ENCODE peak calls at places on chromosomes 7 and 10, in six cellular contexts. Y is astrocyte of the cerebellum, L is type B pancreatic cell, G is neural progenitor cell, N is keratinocyte, R is AG04450. I is an unnamed sample.

GRCh38 chr10:47268696-47269095 is 31.3 kb upstream of the GDF10 start:
- DNase-seq in Y (no peak), L (no peak), G (no peak), N (no peak), R (no peak), I (no peak)

GRCh38 chr10:54985732-54986131 is 184.7 kb upstream of the PCDH15 start:
- DNase-seq in Y (no peak), L (no peak), G (peak), N (no peak), R (no peak), I (no peak)

GRCh38 chr7:104123786-104124185 is 84.0 kb downstream of the ORC5 start:
- DNase-seq in Y (no peak), L (no peak), G (no peak), N (no peak), R (no peak), I (no peak)

GRCh38 chr10:124032982-124033886 is 60.2 kb downstream of the CHST15 start:
- DNase-seq in Y (peak), L (no peak), G (no peak), N (no peak), R (peak), I (no peak)

GRCh38 chr10:77176224-77176623 is 461.4 kb downstream of the KCNMA1 start:
- DNase-seq in Y (no peak), L (no peak), G (no peak), N (no peak), R (no peak), I (no peak)

GRCh38 chr10:80613466-80613865 is 75.8 kb downstream of the SH2D4B start:
- DNase-seq in Y (no peak), L (peak), G (no peak), N (no peak), R (no peak), I (no peak)

GRCh38 chr7:51289608-51290370 is 26.8 kb downstream of the COBL start:
- DNase-seq in Y (no peak), L (no peak), G (no peak), N (no peak), R (no peak), I (no peak)

GRCh38 chr7:12595148-12595547 is 24.6 kb downstream of the SCIN start:
- DNase-seq in Y (no peak), L (no peak), G (no peak), N (no peak), R (no peak), I (no peak)

GRCh38 chr10:81280497-81281479 is 594.2 kb upstream of the NRG3 start:
- DNase-seq in Y (no peak), L (no peak), G (no peak), N (no peak), R (no peak), I (no peak)

GRCh38 chr10:101123085-101123814 is 7.8 kb upstream of the TLX1 start:
- DNase-seq in Y (no peak), L (no peak), G (peak), N (no peak), R (no peak), I (no peak)

GRCh38 chr10:122140941-122141623 is 130.0 kb upstream of the BTBD16 start:
- DNase-seq in Y (no peak), L (no peak), G (no peak), N (peak), R (peak), I (no peak)

GRCh38 chr10:99172130-99172738 is 63.4 kb downstream of the HPSE2 start:
- DNase-seq in Y (peak), L (no peak), G (peak), N (peak), R (peak), I (peak)

GRCh38 chr7:44372560-44373417 is 47.4 kb upstream of the CAMK2B start:
- DNase-seq in Y (no peak), L (no peak), G (no peak), N (no peak), R (no peak), I (no peak)

GRCh38 chr10:14468022-14468421 is 137.3 kb upstream of the FRMD4A start:
- DNase-seq in Y (no peak), L (no peak), G (no peak), N (no peak), R (no peak), I (no peak)

GRCh38 chr7:149261321-149261828 is 621 bp upstream of the ZNF783 start:
- DNase-seq in Y (peak), L (no peak), G (peak), N (no peak), R (no peak), I (no peak)

GRCh38 chr10:26407406-26407969 is 30.7 kb upstream of the APBB1IP start:
- DNase-seq in Y (no peak), L (no peak), G (no peak), N (no peak), R (no peak), I (no peak)

GRCh38 chr10:61164458-61165160 is 220.6 kb upstream of the RHOBTB1 start:
- DNase-seq in Y (no peak), L (no peak), G (no peak), N (no peak), R (no peak), I (no peak)

GRCh38 chr7:27112960-27113949 is 10.8 kb upstream of the HOXA2 start:
- DNase-seq in Y (no peak), L (peak), G (peak), N (no peak), R (peak), I (peak)

GRCh38 chr10:26481914-26482550 is 43.9 kb downstream of the APBB1IP start:
- DNase-seq in Y (no peak), L (no peak), G (no peak), N (no peak), R (no peak), I (no peak)

GRCh38 chr10:56928717-56929116 is 567.7 kb upstream of the ZWINT start:
- DNase-seq in Y (no peak), L (no peak), G (no peak), N (no peak), R (no peak), I (no peak)

GRCh38 chr7:96329189-96329588 is 7.3 kb upstream of the SLC25A13 start:
- DNase-seq in Y (no peak), L (no peak), G (no peak), N (no peak), R (no peak), I (no peak)

GRCh38 chr7:68470836-68471235 is 1127.4 kb upstream of the AUTS2 start:
- DNase-seq in Y (no peak), L (no peak), G (no peak), N (no peak), R (no peak), I (no peak)

GRCh38 chr7:156121434-156121833 is 309.2 kb upstream of the SHH start:
- DNase-seq in Y (no peak), L (no peak), G (no peak), N (no peak), R (no peak), I (no peak)

GRCh38 chr10:2477154-2477553 is 590.2 kb upstream of the PFKP start:
- DNase-seq in Y (no peak), L (no peak), G (peak), N (no peak), R (no peak), I (peak)

GRCh38 chr7:157302314-157302711 is 34.5 kb upstream of the DNAJB6 start:
- DNase-seq in Y (no peak), L (no peak), G (no peak), N (no peak), R (no peak), I (peak)

GRCh38 chr10:93566435-93567276 is at the start of gene FFAR4:
- DNase-seq in Y (no peak), L (no peak), G (peak), N (no peak), R (no peak), I (peak)

GRCh38 chr7:135512135-135512887 is 2.4 kb upstream of the CNOT4 start:
- DNase-seq in Y (no peak), L (no peak), G (peak), N (no peak), R (no peak), I (no peak)

GRCh38 chr7:47539398-47540052 is 42.4 kb downstream of the TNS3 start:
- DNase-seq in Y (no peak), L (no peak), G (no peak), N (no peak), R (peak), I (no peak)

GRCh38 chr7:146129296-146129695 is 12.7 kb downstream of the CNTNAP2 start:
- DNase-seq in Y (no peak), L (no peak), G (peak), N (no peak), R (no peak), I (no peak)

GRCh38 chr7:90248706-90249105 is 3.7 kb downstream of the CFAP69 start:
- DNase-seq in Y (no peak), L (no peak), G (no peak), N (no peak), R (no peak), I (no peak)

GRCh38 chr7:90244565-90244908 is 437 bp upstream of the CFAP69 start:
- DNase-seq in Y (no peak), L (no peak), G (no peak), N (no peak), R (no peak), I (no peak)

GRCh38 chr7:90246184-90246583 is 1.2 kb downstream of the CFAP69 start:
- DNase-seq in Y (no peak), L (no peak), G (peak), N (no peak), R (no peak), I (peak)

GRCh38 chr7:90242369-90243168 is 2.4 kb upstream of the CFAP69 start:
- DNase-seq in Y (no peak), L (no peak), G (no peak), N (no peak), R (no peak), I (no peak)

DNA sequence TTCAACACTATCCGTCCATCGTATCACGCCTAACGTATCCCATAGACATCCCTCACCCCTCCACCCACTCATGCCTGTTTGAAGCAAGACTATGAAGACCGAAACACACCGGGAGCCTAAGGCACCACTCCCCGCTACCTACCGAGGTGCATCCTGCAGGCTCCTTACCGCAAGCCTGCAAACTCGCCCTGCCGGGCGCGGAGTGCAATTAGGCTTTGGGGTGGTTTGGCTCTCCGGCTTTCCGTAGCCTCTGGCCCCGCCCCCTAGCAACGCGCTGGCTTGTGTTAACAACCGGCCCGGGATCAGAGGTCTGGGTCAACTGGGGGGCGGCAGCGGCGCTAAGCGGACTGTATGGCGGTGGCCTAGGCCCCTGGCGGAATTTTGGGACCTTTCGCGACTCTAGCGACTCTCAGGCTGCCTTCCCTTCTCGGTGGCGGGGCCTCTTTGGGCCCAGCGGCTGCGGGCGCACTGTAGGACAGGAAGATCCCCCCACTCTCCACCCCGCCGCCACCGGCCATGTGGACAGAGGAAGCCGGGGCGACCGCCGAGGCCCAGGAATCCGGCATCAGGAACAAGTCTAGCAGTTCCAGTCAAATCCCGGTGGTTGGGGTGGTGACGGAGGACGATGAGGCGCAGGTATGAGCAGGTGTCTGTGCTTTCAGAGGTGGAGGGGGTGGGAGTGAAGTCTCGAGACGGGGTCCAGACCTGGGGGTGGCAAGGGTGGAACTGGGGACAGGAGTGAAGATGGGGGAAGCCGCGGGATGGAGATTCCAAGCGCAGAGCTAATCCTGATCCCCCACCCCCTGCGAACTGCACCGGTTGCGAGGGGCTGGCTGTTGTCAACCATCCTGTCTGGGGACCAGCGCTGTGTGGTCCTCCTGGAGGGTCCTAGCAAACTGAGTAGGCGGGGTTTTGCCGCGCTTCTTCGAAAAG is at the start of gene CFAP69:
- DNase-seq in Y (peak), L (peak), G (peak), N (no peak), R (peak), I (peak)
- TF ChIP-seq CTCF in Y (peak), L (peak), G (peak), N (peak), R (peak), I (peak)

GRCh38 chr7:2431260-2431867 is 28.0 kb downstream of the CHST12 start:
- DNase-seq in Y (no peak), L (no peak), G (peak), N (no peak), R (no peak), I (peak)
- TF ChIP-seq CTCF in Y (peak), L (peak), G (peak), N (peak), R (peak), I (peak)

GRCh38 chr10:64648915-64649314 is 1127.7 kb downstream of the REEP3 start:
- DNase-seq in Y (no peak), L (no peak), G (peak), N (no peak), R (no peak), I (peak)
- TF ChIP-seq CTCF in Y (no peak), L (peak), G (peak), N (no peak), R (no peak), I (peak)

GRCh38 chr10:35768011-35768410 is 125.9 kb upstream of the FZD8 start:
- DNase-seq in Y (no peak), L (no peak), G (no peak), N (no peak), R (no peak), I (no peak)

GRCh38 chr10:35768731-35769130 is 126.6 kb upstream of the FZD8 start:
- DNase-seq in Y (no peak), L (no peak), G (no peak), N (no peak), R (no peak), I (no peak)

GRCh38 chr10:35765996-35766395 is 123.9 kb upstream of the FZD8 start:
- DNase-seq in Y (no peak), L (no peak), G (no peak), N (no peak), R (no peak), I (no peak)

GRCh38 chr10:35770817-35771355 is 128.8 kb upstream of the FZD8 start:
- DNase-seq in Y (no peak), L (no peak), G (no peak), N (no peak), R (no peak), I (no peak)

DNA sequence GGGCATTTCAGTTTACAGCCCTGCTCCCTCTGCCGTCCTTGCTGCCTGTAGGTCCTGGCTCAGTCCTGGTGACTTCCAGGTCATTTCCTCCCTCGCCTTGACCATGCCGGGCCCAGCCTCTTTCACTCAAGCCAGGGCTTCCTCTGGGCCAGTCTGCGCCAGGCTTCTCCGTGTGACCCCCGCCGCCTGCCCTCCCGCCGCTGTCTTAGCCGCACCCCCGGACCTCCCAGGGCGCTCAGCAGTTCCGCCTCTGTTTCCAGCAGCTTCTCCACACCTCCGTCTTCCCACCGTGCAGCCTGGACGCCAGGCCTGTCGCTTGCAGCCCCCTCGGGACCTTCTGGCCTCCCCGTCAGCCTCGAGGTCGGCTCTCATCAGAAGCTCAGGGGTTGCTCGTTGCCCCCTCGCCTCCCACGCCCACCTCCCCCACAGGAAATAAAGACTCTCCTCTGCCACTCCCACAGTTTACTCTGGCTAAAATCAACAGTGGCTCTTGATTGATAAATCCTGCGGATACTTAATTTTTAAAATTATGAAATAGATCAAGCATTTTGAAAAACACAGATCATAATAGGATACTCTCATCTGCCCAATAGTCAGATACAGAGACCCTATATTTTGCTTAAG is 123.1 kb upstream of the FZD8 start:
- DNase-seq in Y (no peak), L (no peak), G (no peak), N (no peak), R (no peak), I (peak)
- TF ChIP-seq CTCF in Y (no peak), L (no peak), G (no peak), N (no peak), R (no peak), I (no peak)

DNA sequence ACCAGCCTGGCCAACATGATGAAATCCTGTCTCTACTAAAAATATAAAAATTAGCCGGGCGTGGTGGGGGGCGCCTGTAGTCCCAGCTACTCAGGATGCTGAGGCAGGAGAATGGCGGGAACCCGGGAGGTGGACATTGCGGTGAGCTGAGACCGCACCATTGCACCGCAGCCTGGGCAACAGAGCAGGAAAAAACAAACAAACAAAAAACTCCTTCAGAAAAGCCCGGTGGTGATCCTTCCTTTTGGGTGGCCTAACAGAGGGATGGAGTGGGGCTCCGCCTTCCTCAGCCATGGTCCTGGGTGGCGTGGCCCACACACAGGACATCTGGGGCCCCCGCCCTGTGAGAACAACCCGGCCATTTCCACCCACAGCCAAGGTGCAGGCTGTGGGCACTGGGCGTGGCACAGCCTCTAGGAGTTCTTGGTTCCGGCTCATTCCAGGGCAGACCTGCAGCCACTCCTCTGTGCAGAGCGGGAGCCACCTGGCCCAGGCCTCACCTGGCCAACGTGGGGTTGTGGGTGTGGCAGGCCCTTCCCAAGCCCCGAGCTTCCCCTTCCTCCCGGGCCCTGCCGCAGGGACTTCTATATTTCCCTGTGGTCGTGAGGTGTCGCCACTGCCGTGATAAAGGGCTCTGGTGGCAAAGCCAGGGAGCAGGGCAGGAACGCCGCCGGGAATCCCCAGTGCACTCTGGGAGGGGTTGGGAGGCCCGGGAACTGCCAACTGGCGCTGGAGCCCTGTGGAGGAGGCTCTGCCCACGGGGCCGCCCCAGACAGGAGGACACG is 37.6 kb downstream of the GET4 start:
- DNase-seq in Y (no peak), L (no peak), G (no peak), N (no peak), R (no peak), I (no peak)
- TF ChIP-seq CTCF in Y (no peak), L (no peak), G (no peak), N (no peak), R (no peak), I (no peak)

GRCh38 chr7:37832194-37832593 is 16.2 kb upstream of the NME8 start:
- DNase-seq in Y (no peak), L (no peak), G (no peak), N (no peak), R (no peak), I (no peak)
- TF ChIP-seq CTCF in Y (no peak), L (no peak), G (no peak), N (peak), R (no peak), I (no peak)

GRCh38 chr7:158645842-158646241 is 58.2 kb upstream of the PTPRN2 start:
- DNase-seq in Y (no peak), L (no peak), G (no peak), N (no peak), R (no peak), I (no peak)

GRCh38 chr7:158647475-158647792 is 57.2 kb downstream of the NCAPG2 start:
- DNase-seq in Y (no peak), L (no peak), G (no peak), N (no peak), R (no peak), I (no peak)

GRCh38 chr7:158648168-158648567 is 56.4 kb downstream of the NCAPG2 start:
- DNase-seq in Y (no peak), L (no peak), G (no peak), N (no peak), R (no peak), I (no peak)

GRCh38 chr7:158648787-158649186 is 55.8 kb downstream of the NCAPG2 start:
- DNase-seq in Y (peak), L (no peak), G (no peak), N (no peak), R (no peak), I (no peak)

DNA sequence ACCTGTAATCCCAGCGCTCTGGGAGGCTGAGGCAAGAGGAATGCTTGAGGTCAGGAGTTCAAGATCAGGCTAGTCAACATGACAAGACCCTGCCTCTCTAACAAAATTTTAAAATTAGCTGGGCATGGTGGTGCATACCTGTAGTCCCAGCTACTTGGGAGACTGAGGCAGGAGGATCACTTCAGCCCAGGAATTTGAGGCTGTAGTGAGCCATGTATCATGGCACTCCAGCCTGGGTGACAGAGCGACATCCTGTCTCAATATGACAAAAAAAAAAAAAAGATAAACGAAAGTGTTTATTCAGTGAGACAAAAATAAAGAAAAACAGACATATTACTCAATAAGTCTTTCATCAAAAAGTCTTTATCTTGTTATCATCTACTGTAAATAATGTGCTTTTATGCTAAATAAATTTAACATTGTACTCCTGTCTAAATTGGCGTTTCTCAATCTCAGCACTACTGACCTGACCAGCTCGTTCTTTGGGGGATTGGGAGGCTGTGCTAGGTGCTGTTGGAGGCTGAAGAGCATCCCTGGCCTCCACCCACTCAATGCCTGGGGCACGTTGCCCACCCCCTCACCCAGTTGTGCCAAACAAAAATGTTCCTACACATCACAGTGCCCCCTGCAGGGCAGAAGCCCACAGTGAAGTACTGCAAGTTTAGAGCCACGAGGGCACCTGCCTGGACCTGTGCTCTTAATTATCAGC is 57.7 kb downstream of the NCAPG2 start:
- DNase-seq in Y (no peak), L (no peak), G (peak), N (no peak), R (no peak), I (peak)
- TF ChIP-seq CTCF in Y (peak), L (peak), G (peak), N (peak), R (peak), I (peak)